ENCODE peak calls at places on chromosomes 12 and 14, in seven cellular contexts. K is NCI-H446 treated with DMSO at 0.1 percent for 48 hours; Q is activated CD4-positive, alpha-beta T cell treated with anti-CD3 and anti-CD28 coated beads for 48 hours; O is GM04504; H is Peyer's patch; A is activated CD8-positive, alpha-beta memory T cell treated with anti-CD3 and anti-CD28 coated beads, Interleukin-2, amount 50 U/mL, for 4 hours; F is mesothelial cell of epicardium. E is an unnamed sample.

GRCh38 chr12:114661245-114661644 is 22.7 kb downstream of the TBX3 start:
- DNase-seq in K (no peak), Q (no peak), O (no peak), H (no peak), A (no peak), F (no peak), E (no peak)

GRCh38 chr12:62481843-62482540 is 15.4 kb downstream of the MON2 start:
- DNase-seq in K (no peak), Q (no peak), O (no peak), H (no peak), A (no peak), F (no peak), E (no peak)

GRCh38 chr12:122867701-122868461 is 28.0 kb downstream of the VPS37B start:
- DNase-seq in K (no peak), Q (no peak), O (no peak), H (no peak), A (peak), F (no peak), E (no peak)

GRCh38 chr12:12883369-12884001 is 7.9 kb upstream of the GPRC5A start:
- DNase-seq in K (no peak), Q (no peak), O (no peak), H (no peak), A (no peak), F (no peak), E (no peak)

GRCh38 chr14:99026471-99026870 is 245.5 kb downstream of the BCL11B start:
- DNase-seq in K (no peak), Q (peak), O (no peak), H (no peak), A (no peak), F (no peak), E (no peak)

GRCh38 chr12:24198936-24199644 is 249.6 kb upstream of the SOX5 start:
- DNase-seq in K (peak), Q (no peak), O (no peak), H (no peak), A (no peak), F (no peak), E (no peak)

GRCh38 chr14:49050836-49051235 is 535.3 kb downstream of the RPS29 start:
- DNase-seq in K (no peak), Q (no peak), O (no peak), H (no peak), A (no peak), F (no peak), E (no peak)

GRCh38 chr14:44944107-44944506 is 17.6 kb downstream of the KLHL28 start:
- DNase-seq in K (no peak), Q (no peak), O (no peak), H (no peak), A (no peak), F (no peak), E (no peak)

GRCh38 chr12:65536876-65537661 is 258.6 kb downstream of the MSRB3 start:
- DNase-seq in K (no peak), Q (no peak), O (peak), H (no peak), A (no peak), F (no peak), E (peak)

GRCh38 chr12:39440781-39441180 is 2.1 kb downstream of the KIF21A start:
- DNase-seq in K (no peak), Q (no peak), O (no peak), H (no peak), A (no peak), F (no peak), E (no peak)

GRCh38 chr14:85437143-85437542 is 92.8 kb upstream of the FLRT2 start:
- DNase-seq in K (no peak), Q (no peak), O (peak), H (no peak), A (no peak), F (no peak), E (no peak)

GRCh38 chr14:74712499-74713394 is at the start of the genes AREL1 and FCF1:
- DNase-seq in K (no peak), Q (peak), O (peak), H (peak), A (peak), F (peak), E (peak)

GRCh38 chr12:96850676-96851075 is 56.4 kb upstream of the NEDD1 start:
- DNase-seq in K (no peak), Q (no peak), O (no peak), H (no peak), A (no peak), F (no peak), E (no peak)

GRCh38 chr12:48454675-48455074 is 17.7 kb upstream of the ANP32D start:
- DNase-seq in K (no peak), Q (no peak), O (peak), H (no peak), A (no peak), F (no peak), E (no peak)

GRCh38 chr12:127411141-127411915 is 855.6 kb upstream of the TMEM132C start:
- DNase-seq in K (no peak), Q (no peak), O (no peak), H (no peak), A (no peak), F (no peak), E (no peak)

GRCh38 chr14:23910081-23910875 is 43.3 kb upstream of the DHRS4 start:
- DNase-seq in K (no peak), Q (peak), O (peak), H (no peak), A (no peak), F (no peak), E (peak)